ENCODE peak calls at places on chromosomes 1 and 21, in seven cellular contexts. X, N, E, D, L, R and H are unnamed samples.
A peak's percentile ranks its signal among the peaks of the same experiment; 100 is the strongest.

GRCh38 chr1:207077470-207078377 is 10.9 kb upstream of the C4BPB start:
- DNase-seq in N (peak; percentile 53), X (peak; percentile 83), R (peak; percentile 59), E (peak; percentile 71), D (peak; percentile 85), L (peak; percentile 51), H (peak; percentile 65)

GRCh38 chr1:201212461-201213055 is 21.9 kb downstream of the IGFN1 start:
- DNase-seq in E (no peak), D (no peak), R (no peak), N (no peak), L (no peak), X (no peak), H (no peak)

GRCh38 chr1:79355073-79355472 is 348.5 kb upstream of the ADGRL4 start:
- DNase-seq in R (no peak), L (no peak), D (peak; percentile 36), E (no peak), N (no peak), X (no peak), H (no peak)

GRCh38 chr1:231183875-231184590 is 22.2 kb downstream of the TRIM67 start:
- DNase-seq in E (no peak), R (no peak), N (no peak), D (no peak), L (no peak), X (no peak), H (no peak)

GRCh38 chr1:22689505-22689904 is 21.1 kb upstream of the EPHB2 start:
- DNase-seq in N (no peak), L (peak; percentile 74), D (no peak), X (no peak), E (peak; percentile 42), R (no peak), H (no peak)

GRCh38 chr1:5637171-5637570 is 355.1 kb downstream of the NPHP4 start:
- DNase-seq in E (no peak), R (peak; percentile 48), L (peak; percentile 18), D (no peak), X (no peak), N (no peak), H (no peak)

GRCh38 chr1:39317910-39318633 is 113.6 kb downstream of the MACF1 start:
- DNase-seq in E (no peak), L (no peak), X (no peak), D (peak; percentile 91), R (no peak), N (no peak), H (no peak)

GRCh38 chr1:113647121-113647520 is 112.2 kb downstream of the PHTF1 start:
- DNase-seq in E (no peak), N (no peak), D (no peak), R (no peak), X (no peak), L (no peak), H (no peak)

GRCh38 chr21:14916676-14917141 is 148.1 kb downstream of the NRIP1 start:
- DNase-seq in D (no peak), L (no peak), E (no peak), N (no peak), X (no peak), R (no peak), H (no peak)

GRCh38 chr1:218421531-218421930 is 76.4 kb downstream of the TGFB2 start:
- DNase-seq in E (no peak), D (no peak), L (no peak), X (no peak), R (no peak), N (no peak), H (no peak)

GRCh38 chr1:186710696-186711095 is 30.5 kb upstream of the PTGS2 start:
- DNase-seq in D (no peak), N (no peak), X (no peak), E (no peak), R (no peak), L (no peak), H (no peak)

GRCh38 chr1:62875676-62876075 is 91.7 kb downstream of the ATG4C start:
- DNase-seq in L (no peak), R (no peak), D (no peak), E (no peak), X (no peak), N (no peak), H (no peak)

GRCh38 chr1:3651011-3651938 is 1.0 kb upstream of the TP73 start:
- DNase-seq in R (no peak), N (no peak), D (no peak), E (no peak), L (no peak), X (peak; percentile 59), H (no peak)

GRCh38 chr1:238063454-238063853 is 172.7 kb upstream of the ZP4 start:
- DNase-seq in X (no peak), N (peak; percentile 60), R (no peak), E (no peak), D (no peak), L (no peak), H (no peak)

GRCh38 chr21:45891388-45892155 is 90.0 kb upstream of the COL6A1 start:
- DNase-seq in R (peak; percentile 67), D (no peak), N (no peak), E (no peak), X (no peak), L (no peak), H (no peak)

GRCh38 chr21:45262616-45263015 is 25.1 kb downstream of the POFUT2 start:
- DNase-seq in E (no peak), R (peak; percentile 10), D (no peak), N (no peak), L (no peak), X (no peak), H (no peak)

GRCh38 chr1:203086992-203087763 is 1.4 kb upstream of the MYOG start:
- DNase-seq in X (no peak), R (no peak), D (no peak), E (no peak), N (no peak), L (no peak), H (no peak)

GRCh38 chr1:114700026-114700600 is 4.8 kb upstream of the AMPD1 start:
- DNase-seq in R (no peak), L (no peak), N (no peak), X (no peak), D (no peak), E (no peak), H (no peak)

GRCh38 chr21:41750532-41751151 is 16.2 kb downstream of the RIPK4 start:
- DNase-seq in R (no peak), N (no peak), D (no peak), L (no peak), E (peak; percentile 85), X (no peak), H (no peak)

GRCh38 chr1:41507152-41507720 is 22.8 kb upstream of the EDN2 start:
- DNase-seq in X (no peak), E (no peak), D (no peak), N (no peak), R (no peak), L (no peak), H (no peak)

GRCh38 chr1:211614615-211615014 is 35.7 kb upstream of the SLC30A1 start:
- DNase-seq in N (no peak), D (no peak), E (no peak), R (no peak), L (no peak), X (peak; percentile 80), H (no peak)

GRCh38 chr21:22106720-22107410 is 1108.7 kb downstream of the NCAM2 start:
- DNase-seq in X (no peak), R (no peak), N (no peak), D (no peak), L (no peak), E (no peak), H (no peak)

GRCh38 chr1:148372731-148373130 is 110.4 kb downstream of the PPIAL4G start:
- DNase-seq in R (no peak), X (no peak), N (no peak), L (no peak), D (no peak), E (peak; percentile 20), H (no peak)

GRCh38 chr1:236451796-236452373 is 57.8 kb downstream of the EDARADD start:
- DNase-seq in X (peak; percentile 74), R (peak; percentile 40), D (peak; percentile 7), L (peak; percentile 22), E (peak; percentile 28), N (no peak), H (no peak)

GRCh38 chr1:160496334-160496733 is 26.7 kb downstream of the SLAMF6 start:
- DNase-seq in E (no peak), R (no peak), L (no peak), X (no peak), N (no peak), D (no peak), H (no peak)

GRCh38 chr1:234970731-234971476 is 157.7 kb downstream of the TOMM20 start:
- DNase-seq in L (no peak), X (no peak), N (no peak), D (peak; percentile 55), E (peak; percentile 81), R (peak; percentile 54), H (no peak)
- H3K9ac ChIP-seq in L (no peak overlapping the region), X (no peak overlapping the region), N (peak overlapping the region; percentile 25), D (no peak overlapping the region), E (peak overlapping the region; percentile 48), R (peak overlapping the region; percentile 52), H (no peak overlapping the region)

GRCh38 chr1:215669806-215670485 is 102.8 kb downstream of the KCTD3 start:
- DNase-seq in E (no peak), X (no peak), D (no peak), R (no peak), N (no peak), L (no peak), H (no peak)
- TF ChIP-seq POLR2AphosphoS5 in E (no peak), X (no peak), D (no peak), R (no peak), N (no peak), L (no peak), H (no peak)

DNA sequence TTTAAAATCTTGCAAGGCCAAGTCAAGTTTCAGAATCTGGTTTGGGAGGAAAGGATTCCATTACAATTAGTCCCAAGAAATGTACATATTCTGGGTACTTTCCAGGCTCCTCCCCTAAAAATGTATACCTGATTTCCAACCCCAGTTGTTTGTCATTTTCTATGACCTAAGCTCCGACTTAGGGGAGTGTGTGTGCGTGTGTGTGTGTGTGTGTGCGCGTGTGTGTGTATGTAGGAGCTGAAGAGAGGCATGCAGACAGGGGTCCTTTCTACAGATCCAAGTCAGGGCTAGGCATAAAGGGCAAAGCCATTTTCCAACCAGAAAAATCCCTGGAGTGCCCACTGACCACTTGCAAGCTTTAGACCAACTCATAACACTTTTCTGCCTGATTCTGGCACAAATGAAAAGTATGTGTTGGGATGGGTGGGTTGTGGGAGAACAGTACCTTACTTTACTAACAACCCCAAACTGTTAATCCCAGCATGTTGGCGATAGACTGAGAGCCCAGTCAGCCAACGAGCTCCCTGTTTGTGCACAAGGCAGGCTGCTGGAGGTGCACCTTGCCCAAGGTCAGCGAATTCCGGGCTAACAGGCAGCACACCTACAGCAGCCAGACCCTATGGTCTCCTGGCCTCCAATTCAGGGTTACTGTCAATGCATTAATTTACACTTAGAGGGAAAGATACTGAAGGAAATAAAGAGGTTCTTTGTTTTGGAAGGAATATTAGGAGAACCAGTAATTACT is 1.7 kb downstream of the TRABD2B start:
- DNase-seq in E (no peak), R (no peak), L (no peak), N (no peak), X (no peak), D (no peak), H (no peak)
- H3K9ac ChIP-seq in E (no peak overlapping the region), R (no peak overlapping the region), L (no peak overlapping the region), N (no peak overlapping the region), X (no peak overlapping the region), D (no peak overlapping the region), H (no peak overlapping the region)

DNA sequence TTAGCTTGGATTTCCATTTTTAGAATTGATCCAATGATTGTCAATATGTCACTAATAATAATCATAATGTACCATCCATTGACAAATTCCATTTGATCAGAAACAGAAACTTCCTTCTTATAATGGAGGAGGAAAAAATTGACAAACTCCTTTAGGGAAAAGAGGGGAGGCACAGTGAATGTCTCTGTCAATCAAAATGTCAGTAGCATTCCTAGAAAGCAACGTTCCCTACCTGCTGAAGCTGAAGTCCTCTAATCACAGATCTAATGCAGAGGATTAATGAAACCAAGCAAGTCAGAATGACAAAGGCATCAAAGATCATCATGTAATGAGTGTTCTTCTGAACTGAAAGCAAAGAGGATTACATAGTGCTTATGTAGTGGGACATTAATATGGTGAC is 22.4 kb downstream of the MCOLN3 start:
- DNase-seq in R (no peak), D (no peak), E (no peak), L (no peak), N (no peak), X (no peak), H (no peak)
- TF ChIP-seq POLR2AphosphoS5 in R (no peak), D (no peak), E (no peak), L (no peak), N (no peak), X (no peak), H (no peak)